ENCODE peak calls at places on chromosome 13, in seven cellular contexts. B is K562, O is WTC11, R is HCT116, H is H1, C is A549, Q is endothelial cell of umbilical vein. J is an unnamed sample.

GRCh38 chr13:29369060-29369743 is 226.3 kb downstream of the SLC7A1 start:
- DNase-seq in B (no peak), O (no peak), R (peak), H (no peak), C (no peak), Q (peak), J (peak)

GRCh38 chr13:25752957-25753540 is 298.8 kb downstream of the SHISA2 start:
- DNase-seq in B (no peak), O (no peak), R (no peak), H (no peak), C (no peak), Q (peak), J (peak)

GRCh38 chr13:106561551-106562170 is 6.3 kb downstream of the ARGLU1 start:
- DNase-seq in B (no peak), O (no peak), R (no peak), H (no peak), C (no peak), Q (peak), J (peak)

GRCh38 chr13:98801626-98802418 is 49.4 kb upstream of the SLC15A1 start:
- DNase-seq in B (no peak), O (no peak), R (no peak), H (peak), C (no peak), Q (no peak), J (no peak)

GRCh38 chr13:101939370-101939769 is 462.5 kb downstream of the FGF14 start:
- DNase-seq in B (no peak), O (no peak), R (no peak), H (no peak), C (no peak), Q (no peak), J (no peak)

GRCh38 chr13:25692156-25692555 is 320.4 kb downstream of the ATP8A2 start:
- DNase-seq in B (no peak), O (no peak), R (no peak), H (no peak), C (no peak), Q (no peak), J (no peak)

GRCh38 chr13:75016225-75016624 is 465.7 kb downstream of the TBC1D4 start:
- DNase-seq in B (no peak), O (no peak), R (no peak), H (no peak), C (no peak), Q (no peak), J (no peak)

GRCh38 chr13:93861818-93862217 is 617.7 kb downstream of the DCT start:
- DNase-seq in B (no peak), O (no peak), R (no peak), H (no peak), C (no peak), Q (no peak), J (no peak)

GRCh38 chr13:94382520-94382919 is 97.0 kb downstream of the DCT start:
- DNase-seq in B (no peak), O (no peak), R (no peak), H (no peak), C (no peak), Q (no peak), J (no peak)

GRCh38 chr13:35164324-35164932 is 222.4 kb downstream of the NBEA start:
- DNase-seq in B (peak), O (no peak), R (peak), H (no peak), C (peak), Q (peak), J (peak)

GRCh38 chr13:45412274-45413049 is 5.7 kb downstream of the SLC25A30 start:
- DNase-seq in B (no peak), O (no peak), R (no peak), H (no peak), C (no peak), Q (peak), J (no peak)

GRCh38 chr13:95704510-95704909 is 27.6 kb downstream of the DNAJC3 start:
- DNase-seq in B (peak), O (no peak), R (no peak), H (no peak), C (peak), Q (no peak), J (no peak)

GRCh38 chr13:76917096-76917495 is 30.9 kb upstream of the KCTD12 start:
- DNase-seq in B (no peak), O (no peak), R (no peak), H (no peak), C (no peak), Q (no peak), J (no peak)

GRCh38 chr13:52371736-52372247 is 34.2 kb downstream of the THSD1 start:
- DNase-seq in B (no peak), O (no peak), R (peak), H (no peak), C (no peak), Q (peak), J (peak)

GRCh38 chr13:46165485-46166220 is 16.3 kb downstream of the LCP1 start:
- DNase-seq in B (no peak), O (no peak), R (no peak), H (no peak), C (no peak), Q (no peak), J (peak)

GRCh38 chr13:40172878-40173277 is 493.6 kb downstream of the FOXO1 start:
- DNase-seq in B (no peak), O (no peak), R (no peak), H (no peak), C (no peak), Q (no peak), J (no peak)

GRCh38 chr13:51688937-51689336 is 104.7 kb downstream of the WDFY2 start:
- DNase-seq in B (no peak), O (no peak), R (no peak), H (no peak), C (no peak), Q (no peak), J (no peak)

GRCh38 chr13:23455401-23456185 is 22.1 kb upstream of the SACS start:
- DNase-seq in B (no peak), O (no peak), R (no peak), H (no peak), C (no peak), Q (no peak), J (no peak)

GRCh38 chr13:77876176-77876575 is 42.5 kb downstream of the EDNRB start:
- DNase-seq in B (no peak), O (no peak), R (no peak), H (no peak), C (no peak), Q (no peak), J (no peak)

GRCh38 chr13:39451301-39451700 is 151.7 kb downstream of the LHFPL6 start:
- DNase-seq in B (no peak), O (no peak), R (no peak), H (no peak), C (no peak), Q (peak), J (peak)

GRCh38 chr13:51177188-51177587 is 45.0 kb upstream of the FAM124A start:
- DNase-seq in B (no peak), O (no peak), R (no peak), H (peak), C (no peak), Q (no peak), J (no peak)

GRCh38 chr13:74162135-74162534 is 27.9 kb upstream of the KLF12 start:
- DNase-seq in B (no peak), O (no peak), R (no peak), H (no peak), C (no peak), Q (no peak), J (no peak)

DNA sequence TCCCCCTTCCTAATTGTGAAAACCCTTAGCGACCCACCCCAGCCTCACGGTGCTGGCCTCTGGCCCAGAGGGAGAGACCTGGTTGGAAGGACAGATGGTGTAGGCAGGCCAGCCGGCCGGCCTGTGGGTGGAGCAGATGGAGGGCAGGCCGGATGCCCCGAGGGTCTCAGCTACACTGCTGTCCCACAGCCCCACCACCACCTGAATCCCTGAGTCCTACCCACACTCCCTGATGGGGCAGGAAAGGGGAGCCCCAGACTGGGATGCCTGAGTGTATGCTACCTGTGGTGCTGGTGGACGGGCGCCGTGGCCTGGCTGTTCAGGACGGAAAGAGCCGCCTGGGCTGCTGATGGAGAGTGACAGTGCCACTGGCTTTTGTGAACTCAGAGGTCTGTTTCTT is 35.5 kb downstream of the TFDP1 start:
- DNase-seq in B (no peak), O (no peak), R (no peak), H (no peak), C (no peak), Q (no peak), J (no peak)
- TF ChIP-seq MAX in B (no peak), O (no peak), R (no peak), H (no peak), C (no peak), Q (no peak), J (no peak)

DNA sequence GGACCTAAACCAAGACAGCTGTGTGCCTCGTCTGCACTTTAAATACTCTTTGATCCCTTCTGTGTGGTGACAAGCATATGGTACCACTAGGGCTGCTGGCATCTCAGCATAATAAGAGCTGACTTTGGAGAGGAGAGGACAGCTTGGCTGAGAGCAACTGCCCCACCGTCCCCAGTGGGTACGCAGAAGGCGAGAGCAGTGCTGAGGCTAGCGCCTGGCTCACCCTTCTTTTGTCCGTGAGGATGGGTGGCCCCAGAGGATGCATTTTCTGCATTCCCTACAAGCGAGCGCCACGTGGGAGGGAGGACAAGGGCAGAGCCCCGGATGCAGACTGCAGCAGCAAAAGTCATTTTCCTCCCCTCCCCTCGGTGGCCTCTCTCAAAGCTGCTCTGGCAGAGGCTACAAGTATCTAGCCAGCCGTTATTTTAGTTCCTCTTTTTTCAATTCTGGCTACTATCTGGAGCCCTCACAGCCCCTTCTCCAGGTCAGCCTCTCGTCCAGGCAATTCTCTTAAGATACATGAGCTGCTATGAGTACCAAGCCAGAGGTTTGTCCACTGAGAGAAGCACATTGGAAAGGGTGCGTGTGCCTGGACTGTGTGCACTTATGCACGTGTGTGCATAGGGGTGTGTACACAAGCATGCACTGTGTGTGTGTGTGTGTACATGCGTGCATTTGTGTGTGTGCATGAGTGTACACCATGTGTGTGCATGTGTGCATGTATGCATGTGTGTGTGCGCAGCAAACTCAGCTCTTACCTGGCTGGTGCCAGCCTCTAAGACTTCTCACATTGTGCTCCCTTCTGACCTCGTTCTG is 51.3 kb downstream of the RAB20 start:
- DNase-seq in B (peak), O (no peak), R (no peak), H (no peak), C (no peak), Q (no peak), J (peak)
- TF ChIP-seq MAX in B (peak), O (no peak), R (no peak), H (no peak), C (no peak), Q (no peak), J (peak)

GRCh38 chr13:112674412-112675383 is 15.1 kb upstream of the ATP11A start:
- DNase-seq in B (no peak), O (no peak), R (no peak), H (peak), C (no peak), Q (no peak), J (no peak)
- TF ChIP-seq MAX in B (no peak), O (no peak), R (no peak), H (no peak), C (no peak), Q (no peak), J (no peak)

GRCh38 chr13:110062077-110062776 is 244.7 kb downstream of the COL4A1 start:
- DNase-seq in B (no peak), O (no peak), R (no peak), H (no peak), C (no peak), Q (no peak), J (no peak)
- TF ChIP-seq MAX in B (no peak), O (no peak), R (no peak), H (no peak), C (no peak), Q (no peak), J (no peak)

GRCh38 chr13:24672141-24673132 is 7.8 kb upstream of the ATP12A start:
- DNase-seq in B (no peak), O (no peak), R (no peak), H (no peak), C (no peak), Q (no peak), J (no peak)
- TF ChIP-seq MAX in B (no peak), O (no peak), R (no peak), H (no peak), C (no peak), Q (no peak), J (no peak)

GRCh38 chr13:27203854-27204253 is 32.2 kb upstream of the USP12 start:
- DNase-seq in B (no peak), O (no peak), R (no peak), H (no peak), C (no peak), Q (peak), J (peak)
- TF ChIP-seq MAX in B (no peak), O (no peak), R (no peak), H (no peak), C (no peak), Q (no peak), J (no peak)

DNA sequence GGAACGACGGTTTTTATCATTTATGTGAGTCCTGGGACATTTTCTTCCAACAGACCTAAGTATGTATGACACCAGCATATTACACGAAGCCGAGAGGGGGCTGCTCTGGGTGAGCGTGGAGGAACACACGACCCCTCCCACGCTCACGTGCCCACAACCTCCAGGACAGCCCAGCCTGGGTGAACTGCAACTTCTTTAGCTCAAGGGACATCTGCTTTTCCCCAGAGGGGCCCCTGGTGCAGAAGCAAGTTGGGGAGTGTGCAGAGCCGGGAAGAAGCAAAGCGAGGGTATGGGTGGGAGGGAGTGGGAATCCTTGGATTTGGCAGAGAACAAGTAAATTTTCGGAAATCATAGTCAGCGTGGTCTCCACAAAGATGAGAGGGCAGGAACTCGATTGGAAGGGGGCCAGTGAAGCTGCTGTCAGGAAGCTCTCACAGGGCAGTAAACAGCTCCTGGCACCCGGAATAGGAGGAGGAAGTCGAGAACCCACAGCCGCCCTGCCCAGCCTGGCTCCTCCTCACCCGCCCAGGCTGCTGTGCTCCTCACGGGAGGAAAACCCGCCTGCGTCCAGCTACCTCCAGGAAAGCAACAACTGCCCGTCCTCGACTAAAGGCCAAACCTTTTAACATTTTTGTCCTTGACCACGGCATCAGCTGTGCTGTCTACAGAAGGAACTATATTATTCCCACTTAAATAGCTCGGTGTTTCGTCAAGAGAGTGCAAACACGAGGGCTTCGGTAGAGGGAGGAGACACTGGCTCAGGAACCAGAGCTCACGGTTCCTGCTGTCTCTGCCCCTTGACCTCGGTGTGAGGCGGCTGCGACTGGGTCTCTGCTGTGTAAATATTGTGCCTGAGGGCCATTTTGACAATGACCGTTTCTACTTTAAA is 17.2 kb upstream of the CFAP97D2 start:
- DNase-seq in B (no peak), O (no peak), R (no peak), H (no peak), C (no peak), Q (peak), J (peak)
- TF ChIP-seq MAX in B (no peak), O (no peak), R (no peak), H (no peak), C (no peak), Q (no peak), J (peak)

GRCh38 chr13:43786472-43786765 is 353 bp downstream of the ENOX1 start:
- DNase-seq in B (no peak), O (no peak), R (no peak), H (peak), C (no peak), Q (no peak), J (no peak)

GRCh38 chr13:43786766-43787517 is at the start of gene ENOX1:
- DNase-seq in B (no peak), O (peak), R (peak), H (peak), C (peak), Q (peak), J (no peak)

GRCh38 chr13:43787998-43788397 is 1.2 kb upstream of the ENOX1 start:
- DNase-seq in B (no peak), O (peak), R (peak), H (no peak), C (peak), Q (peak), J (no peak)

GRCh38 chr13:43785681-43786471 is 896 bp downstream of the ENOX1 start:
- DNase-seq in B (peak), O (peak), R (no peak), H (peak), C (peak), Q (peak), J (no peak)

GRCh38 chr13:43787518-43787891 is 733 bp upstream of the ENOX1 start:
- DNase-seq in B (no peak), O (no peak), R (no peak), H (no peak), C (no peak), Q (no peak), J (no peak)
- TF ChIP-seq MAX in B (no peak), O (no peak), R (no peak), H (no peak), C (no peak), Q (no peak), J (no peak)

J was measured in NB4.